ENCODE peak calls at places on chromosomes 11 and 22, in seven cellular contexts. W is hypothalamus, G is fibroblast of the aortic adventitia, J is occipital lobe, O is T follicular helper cell, P is LoVo, A is astrocyte of the cerebellum. Y is an unnamed sample.

GRCh38 chr11:19200410-19201201 is 1.2 kb downstream of the CSRP3 start:
- DNase-seq in W (no peak), G (peak), J (no peak), O (no peak), P (peak), A (peak), Y (no peak)

GRCh38 chr11:111329306-111330204 is 31.2 kb downstream of the POU2AF3 start:
- DNase-seq in W (peak), G (peak), J (peak), O (no peak), P (no peak), A (no peak), Y (no peak)

GRCh38 chr11:107215006-107215405 is 196.7 kb upstream of the GUCY1A2 start:
- DNase-seq in W (no peak), G (no peak), J (no peak), O (no peak), P (no peak), A (no peak), Y (no peak)

GRCh38 chr22:47032091-47032943 is 269.9 kb downstream of the TBC1D22A start:
- DNase-seq in W (no peak), G (no peak), J (no peak), O (no peak), P (no peak), A (no peak), Y (no peak)

GRCh38 chr11:11078344-11078743 is 220.5 kb upstream of the ZBED5 start:
- DNase-seq in W (no peak), G (peak), J (no peak), O (no peak), P (no peak), A (no peak), Y (no peak)

GRCh38 chr11:119303227-119303718 is 13.7 kb downstream of the MCAM start:
- DNase-seq in W (no peak), G (no peak), J (no peak), O (no peak), P (no peak), A (no peak), Y (no peak)

GRCh38 chr11:78365381-78365792 is 52.2 kb downstream of the GAB2 start:
- DNase-seq in W (no peak), G (peak), J (no peak), O (no peak), P (peak), A (peak), Y (no peak)

GRCh38 chr11:21625982-21626381 is 566.9 kb upstream of the ANO5 start:
- DNase-seq in W (no peak), G (no peak), J (no peak), O (no peak), P (no peak), A (peak), Y (no peak)

GRCh38 chr11:18203723-18204122 is 31.1 kb downstream of the MRGPRX4 start:
- DNase-seq in W (no peak), G (peak), J (no peak), O (no peak), P (no peak), A (no peak), Y (no peak)

GRCh38 chr11:130246270-130246669 is 68.4 kb downstream of the ZBTB44 start:
- DNase-seq in W (no peak), G (no peak), J (no peak), O (no peak), P (no peak), A (no peak), Y (no peak)

GRCh38 chr11:81420668-81421550 is 1312.8 kb downstream of the FAM181B start:
- DNase-seq in W (no peak), G (no peak), J (no peak), O (no peak), P (no peak), A (no peak), Y (no peak)

GRCh38 chr11:101323997-101324396 is 194.4 kb upstream of the PGR start:
- DNase-seq in W (no peak), G (no peak), J (no peak), O (no peak), P (no peak), A (no peak), Y (no peak)

GRCh38 chr22:19213496-19214473 is 35.2 kb upstream of the SLC25A1 start:
- DNase-seq in W (no peak), G (peak), J (no peak), O (no peak), P (no peak), A (no peak), Y (no peak)

GRCh38 chr11:78056093-78056492 is 7.6 kb upstream of the THRSP start:
- DNase-seq in W (no peak), G (no peak), J (no peak), O (no peak), P (no peak), A (no peak), Y (no peak)

GRCh38 chr11:45031912-45032519 is 81.3 kb upstream of the TP53I11 start:
- DNase-seq in W (no peak), G (no peak), J (no peak), O (no peak), P (no peak), A (no peak), Y (no peak)

GRCh38 chr22:49015993-49016908 is 811.4 kb downstream of the BRD1 start:
- DNase-seq in W (no peak), G (no peak), J (no peak), O (no peak), P (no peak), A (no peak), Y (peak)

GRCh38 chr11:79428406-79428805 is 12.4 kb downstream of the TENM4 start:
- DNase-seq in W (no peak), G (peak), J (no peak), O (no peak), P (no peak), A (no peak), Y (no peak)

GRCh38 chr22:28981818-28982499 is 79.7 kb downstream of the C22orf31 start:
- DNase-seq in W (no peak), G (no peak), J (no peak), O (no peak), P (no peak), A (no peak), Y (no peak)

GRCh38 chr11:67577951-67578350 is 5.7 kb upstream of the GSTP1 start:
- DNase-seq in W (no peak), G (no peak), J (no peak), O (no peak), P (no peak), A (no peak), Y (no peak)

GRCh38 chr11:22903782-22904181 is 43.5 kb upstream of the CCDC179 start:
- DNase-seq in W (no peak), G (no peak), J (no peak), O (no peak), P (no peak), A (no peak), Y (no peak)

GRCh38 chr22:38238519-38239051 is 34.2 kb downstream of the TMEM184B start:
- DNase-seq in W (no peak), G (peak), J (peak), O (no peak), P (no peak), A (no peak), Y (no peak)

GRCh38 chr11:83508804-83509203 is 222.6 kb upstream of the CCDC90B start:
- DNase-seq in W (no peak), G (no peak), J (no peak), O (no peak), P (no peak), A (no peak), Y (no peak)

GRCh38 chr11:119641991-119642745 is 86.8 kb downstream of the NECTIN1 start:
- DNase-seq in W (no peak), G (no peak), J (no peak), O (no peak), P (peak), A (no peak), Y (no peak)